ENCODE peak calls at places on chromosomes 2 and 18, in six cellular contexts. One of them, this sample, is unnamed.

GRCh38 chr2:30235008-30235655 is 3.8 kb downstream of the LBH start:
- DNase-seq in H1: no peak
- DNase-seq in mesenchymal stem cell: no peak
- DNase-seq in IMR-90: peak
- DNase-seq in neuronal stem cell: no peak
- DNase-seq in H9: no peak
- DNase-seq in this sample: no peak

GRCh38 chr2:240959214-240959940 is 39.0 kb upstream of the SNED1 start:
- DNase-seq in H1: peak
- DNase-seq in mesenchymal stem cell: no peak
- DNase-seq in neuronal stem cell: no peak
- DNase-seq in IMR-90: no peak
- DNase-seq in H9: peak
- DNase-seq in this sample: no peak

GRCh38 chr18:39701071-39701783 is 2135.6 kb upstream of the CELF4 start:
- DNase-seq in H1: no peak
- DNase-seq in mesenchymal stem cell: no peak
- DNase-seq in IMR-90: peak
- DNase-seq in H9: no peak
- DNase-seq in neuronal stem cell: no peak
- DNase-seq in this sample: no peak

GRCh38 chr2:33292981-33293586 is 183.4 kb upstream of the RASGRP3 start:
- DNase-seq in mesenchymal stem cell: no peak
- DNase-seq in H1: no peak
- DNase-seq in neuronal stem cell: no peak
- DNase-seq in IMR-90: no peak
- DNase-seq in H9: no peak
- DNase-seq in this sample: no peak

GRCh38 chr2:128155970-128156369 is 65.0 kb downstream of the UGGT1 start:
- DNase-seq in neuronal stem cell: no peak
- DNase-seq in H9: no peak
- DNase-seq in H1: no peak
- DNase-seq in mesenchymal stem cell: no peak
- DNase-seq in IMR-90: no peak
- DNase-seq in this sample: no peak

GRCh38 chr2:237652181-237652580 is 24.8 kb downstream of the LRRFIP1 start:
- DNase-seq in mesenchymal stem cell: no peak
- DNase-seq in H1: no peak
- DNase-seq in H9: no peak
- DNase-seq in IMR-90: no peak
- DNase-seq in neuronal stem cell: no peak
- DNase-seq in this sample: no peak

GRCh38 chr2:85854166-85854509 is 34.7 kb downstream of the ST3GAL5 start:
- DNase-seq in H9: no peak
- DNase-seq in IMR-90: no peak
- DNase-seq in neuronal stem cell: no peak
- DNase-seq in H1: no peak
- DNase-seq in mesenchymal stem cell: no peak
- DNase-seq in this sample: no peak

GRCh38 chr2:222569826-222570225 is 86.1 kb downstream of the FARSB start:
- DNase-seq in H1: no peak
- DNase-seq in mesenchymal stem cell: peak
- DNase-seq in neuronal stem cell: no peak
- DNase-seq in H9: no peak
- DNase-seq in IMR-90: peak
- DNase-seq in this sample: no peak

GRCh38 chr2:920573-920972 is 30.1 kb upstream of the SNTG2 start:
- DNase-seq in mesenchymal stem cell: no peak
- DNase-seq in IMR-90: no peak
- DNase-seq in H1: no peak
- DNase-seq in neuronal stem cell: no peak
- DNase-seq in H9: no peak
- DNase-seq in this sample: no peak

GRCh38 chr2:197208029-197208428 is 102.6 kb downstream of the ANKRD44 start:
- DNase-seq in H9: no peak
- DNase-seq in H1: no peak
- DNase-seq in IMR-90: no peak
- DNase-seq in neuronal stem cell: no peak
- DNase-seq in mesenchymal stem cell: no peak
- DNase-seq in this sample: no peak

GRCh38 chr2:167825664-167826063 is 421.7 kb downstream of the STK39 start:
- DNase-seq in H1: no peak
- DNase-seq in mesenchymal stem cell: no peak
- DNase-seq in neuronal stem cell: no peak
- DNase-seq in IMR-90: no peak
- DNase-seq in H9: no peak
- DNase-seq in this sample: no peak

GRCh38 chr18:37254256-37254880 is 311.2 kb downstream of the CELF4 start:
- DNase-seq in H1: peak
- DNase-seq in mesenchymal stem cell: no peak
- DNase-seq in H9: no peak
- DNase-seq in neuronal stem cell: no peak
- DNase-seq in IMR-90: no peak
- DNase-seq in this sample: no peak

GRCh38 chr2:199258291-199258690 is 199.4 kb downstream of the SATB2 start:
- DNase-seq in neuronal stem cell: no peak
- DNase-seq in mesenchymal stem cell: no peak
- DNase-seq in H1: no peak
- DNase-seq in IMR-90: no peak
- DNase-seq in H9: no peak
- DNase-seq in this sample: no peak

GRCh38 chr2:3039188-3040065 is 338.2 kb downstream of the EIPR1 start:
- DNase-seq in IMR-90: no peak
- DNase-seq in neuronal stem cell: no peak
- DNase-seq in H9: no peak
- DNase-seq in mesenchymal stem cell: no peak
- DNase-seq in H1: no peak
- DNase-seq in this sample: no peak

GRCh38 chr2:142180820-142181533 is 50.2 kb upstream of the LRP1B start:
- DNase-seq in H1: peak
- DNase-seq in IMR-90: peak
- DNase-seq in H9: peak
- DNase-seq in neuronal stem cell: peak
- DNase-seq in mesenchymal stem cell: peak
- DNase-seq in this sample: peak

GRCh38 chr2:161681043-161681442 is 56.8 kb downstream of the SLC4A10 start:
- DNase-seq in H9: no peak
- DNase-seq in neuronal stem cell: no peak
- DNase-seq in IMR-90: no peak
- DNase-seq in H1: no peak
- DNase-seq in mesenchymal stem cell: no peak
- DNase-seq in this sample: no peak

GRCh38 chr2:54341656-54342055 is 85.6 kb upstream of the TSPYL6 start:
- DNase-seq in neuronal stem cell: no peak
- DNase-seq in H9: no peak
- DNase-seq in mesenchymal stem cell: no peak
- DNase-seq in IMR-90: no peak
- DNase-seq in H1: no peak
- DNase-seq in this sample: no peak

GRCh38 chr2:84894758-84895520 is 10.5 kb upstream of the TMSB10 start:
- DNase-seq in mesenchymal stem cell: peak
- DNase-seq in H1: no peak
- DNase-seq in IMR-90: peak
- DNase-seq in neuronal stem cell: no peak
- DNase-seq in H9: no peak
- DNase-seq in this sample: peak

GRCh38 chr2:226273440-226273839 is 526.2 kb downstream of the IRS1 start:
- DNase-seq in H9: no peak
- DNase-seq in neuronal stem cell: no peak
- DNase-seq in IMR-90: peak
- DNase-seq in H1: no peak
- DNase-seq in mesenchymal stem cell: peak
- DNase-seq in this sample: no peak

GRCh38 chr2:226270279-226270678 is 529.3 kb downstream of the IRS1 start:
- DNase-seq in H9: no peak
- DNase-seq in H1: no peak
- DNase-seq in IMR-90: no peak
- DNase-seq in neuronal stem cell: no peak
- DNase-seq in mesenchymal stem cell: no peak
- DNase-seq in this sample: no peak

GRCh38 chr2:226274143-226274542 is 525.5 kb downstream of the IRS1 start:
- DNase-seq in H1: no peak
- DNase-seq in mesenchymal stem cell: no peak
- DNase-seq in IMR-90: peak
- DNase-seq in neuronal stem cell: no peak
- DNase-seq in H9: no peak
- DNase-seq in this sample: no peak

DNA sequence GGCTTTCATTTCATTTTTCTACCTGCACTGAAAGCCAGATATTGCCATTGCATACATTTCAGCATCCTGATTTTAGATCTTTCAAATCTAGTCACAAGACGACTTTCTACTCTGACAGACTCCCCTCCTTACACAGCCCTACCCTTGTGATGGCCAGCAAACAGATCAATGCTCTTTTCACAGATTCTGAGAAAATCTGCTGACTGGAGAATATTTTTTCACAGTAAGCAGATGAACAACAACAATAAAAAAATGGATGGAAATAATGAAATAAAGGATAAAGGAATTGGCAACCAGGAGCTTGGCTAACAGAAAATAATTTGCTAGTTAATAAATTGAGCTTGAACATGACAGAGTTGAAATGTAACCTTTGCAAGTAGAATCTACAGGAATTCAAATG is 527.2 kb downstream of the IRS1 start:
- DNase-seq in H1: no peak
- DNase-seq in H9: no peak
- DNase-seq in neuronal stem cell: no peak
- DNase-seq in IMR-90: no peak
- DNase-seq in mesenchymal stem cell: no peak
- DNase-seq in this sample: no peak
- H3K14ac ChIP-seq in H1: no peak
- H3K14ac ChIP-seq in H9: no peak
- H3K14ac ChIP-seq in neuronal stem cell: no peak
- H3K14ac ChIP-seq in IMR-90: no peak
- H3K14ac ChIP-seq in mesenchymal stem cell: no peak
- H3K14ac ChIP-seq in this sample: no peak

DNA sequence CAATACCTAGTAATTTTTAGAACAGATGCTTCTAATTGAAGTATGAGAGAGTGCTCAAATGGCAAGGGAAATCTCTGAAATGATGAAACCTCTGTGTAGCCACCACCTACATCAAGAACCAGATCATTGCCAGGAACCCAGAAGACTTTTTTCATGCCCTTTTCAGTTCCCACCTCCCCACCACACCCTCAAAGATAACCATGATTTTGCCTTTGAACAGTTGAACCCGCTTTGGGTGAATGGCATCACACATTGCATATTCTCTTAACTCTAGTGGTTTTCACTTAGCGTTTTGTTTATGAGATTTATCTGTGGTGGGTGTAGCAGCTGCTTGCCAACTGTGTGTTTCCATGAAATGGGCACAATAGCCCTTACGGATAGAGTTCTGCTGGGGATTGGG is 142.9 kb upstream of the HDAC4 start:
- DNase-seq in mesenchymal stem cell: no peak
- DNase-seq in H1: no peak
- DNase-seq in neuronal stem cell: no peak
- DNase-seq in H9: no peak
- DNase-seq in IMR-90: no peak
- DNase-seq in this sample: no peak
- H4K91ac ChIP-seq in mesenchymal stem cell: no peak
- H4K91ac ChIP-seq in H1: no peak
- H4K91ac ChIP-seq in neuronal stem cell: no peak
- H4K91ac ChIP-seq in H9: no peak
- H4K91ac ChIP-seq in IMR-90: no peak
- H4K91ac ChIP-seq in this sample: no peak

GRCh38 chr2:235526166-235526565 is 32.3 kb downstream of the AGAP1 start:
- DNase-seq in neuronal stem cell: no peak
- DNase-seq in H9: no peak
- DNase-seq in mesenchymal stem cell: no peak
- DNase-seq in H1: no peak
- DNase-seq in IMR-90: no peak
- DNase-seq in this sample: no peak

GRCh38 chr2:235521844-235522243 is 28.0 kb downstream of the AGAP1 start:
- DNase-seq in neuronal stem cell: no peak
- DNase-seq in H1: no peak
- DNase-seq in IMR-90: no peak
- DNase-seq in H9: no peak
- DNase-seq in mesenchymal stem cell: no peak
- DNase-seq in this sample: no peak

GRCh38 chr2:235523486-235524150 is 29.8 kb downstream of the AGAP1 start:
- DNase-seq in H1: no peak
- DNase-seq in mesenchymal stem cell: no peak
- DNase-seq in IMR-90: no peak
- DNase-seq in neuronal stem cell: no peak
- DNase-seq in H9: no peak
- DNase-seq in this sample: no peak

GRCh38 chr2:235520787-235521186 is 26.9 kb downstream of the AGAP1 start:
- DNase-seq in neuronal stem cell: no peak
- DNase-seq in mesenchymal stem cell: no peak
- DNase-seq in IMR-90: no peak
- DNase-seq in H9: no peak
- DNase-seq in H1: no peak
- DNase-seq in this sample: no peak

DNA sequence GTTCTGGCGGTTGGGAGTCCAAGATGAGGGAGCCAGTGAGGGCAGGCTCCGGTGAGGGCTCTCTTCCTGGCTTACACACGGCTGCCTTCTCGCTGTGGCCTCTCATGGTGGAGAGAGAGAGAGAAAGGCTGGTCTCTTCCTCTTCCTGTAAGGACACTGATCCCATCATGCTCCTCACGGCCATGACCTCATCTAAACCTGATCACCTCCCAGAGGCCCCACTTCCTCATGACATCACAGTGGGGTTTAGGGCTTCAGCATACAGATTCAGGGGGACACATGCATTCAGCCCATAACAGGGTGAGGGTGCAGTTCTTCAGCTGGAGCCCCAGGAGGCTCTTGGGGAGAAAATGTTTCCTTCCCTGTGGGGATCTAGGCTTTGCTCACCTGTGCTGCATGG is 29.2 kb downstream of the AGAP1 start:
- DNase-seq in IMR-90: no peak
- DNase-seq in H9: no peak
- DNase-seq in neuronal stem cell: no peak
- DNase-seq in H1: no peak
- DNase-seq in mesenchymal stem cell: no peak
- DNase-seq in this sample: no peak
- H3K14ac ChIP-seq in IMR-90: no peak
- H3K14ac ChIP-seq in H9: no peak
- H3K14ac ChIP-seq in neuronal stem cell: no peak
- H3K14ac ChIP-seq in H1: no peak
- H3K14ac ChIP-seq in mesenchymal stem cell: no peak
- H3K14ac ChIP-seq in this sample: no peak

GRCh38 chr2:151855111-151855510 is 26.9 kb upstream of the ARL5A start:
- DNase-seq in H1: no peak
- DNase-seq in IMR-90: no peak
- DNase-seq in neuronal stem cell: no peak
- DNase-seq in H9: no peak
- DNase-seq in mesenchymal stem cell: no peak
- DNase-seq in this sample: no peak

GRCh38 chr2:151849413-151850010 is 21.3 kb upstream of the ARL5A start:
- DNase-seq in H1: no peak
- DNase-seq in H9: no peak
- DNase-seq in neuronal stem cell: no peak
- DNase-seq in mesenchymal stem cell: no peak
- DNase-seq in IMR-90: no peak
- DNase-seq in this sample: no peak

GRCh38 chr2:151853070-151853758 is 25.0 kb upstream of the ARL5A start:
- DNase-seq in neuronal stem cell: no peak
- DNase-seq in H1: no peak
- DNase-seq in mesenchymal stem cell: no peak
- DNase-seq in H9: no peak
- DNase-seq in IMR-90: no peak
- DNase-seq in this sample: no peak

GRCh38 chr2:151851761-151852160 is 23.5 kb upstream of the ARL5A start:
- DNase-seq in IMR-90: no peak
- DNase-seq in H9: no peak
- DNase-seq in mesenchymal stem cell: no peak
- DNase-seq in H1: no peak
- DNase-seq in neuronal stem cell: no peak
- DNase-seq in this sample: peak

GRCh38 chr2:151852260-151853069 is 24.2 kb upstream of the ARL5A start:
- DNase-seq in IMR-90: no peak
- DNase-seq in neuronal stem cell: no peak
- DNase-seq in H9: no peak
- DNase-seq in mesenchymal stem cell: no peak
- DNase-seq in H1: no peak
- DNase-seq in this sample: no peak
- H4K91ac ChIP-seq in IMR-90: no peak
- H4K91ac ChIP-seq in neuronal stem cell: no peak
- H4K91ac ChIP-seq in H9: no peak
- H4K91ac ChIP-seq in mesenchymal stem cell: no peak
- H4K91ac ChIP-seq in H1: no peak
- H4K91ac ChIP-seq in this sample: peak

This sample was measured in trophoblast cell.